ENCODE peak calls at places on chromosomes 11 and 22, in nine cellular contexts. N, O, M, U, S, A, Q, P and V are unnamed samples. For H3K9me2, the result is how much of the 10 kb centered on the place peaks cover.

GRCh38 chr11:1197886-1198765 is 24.7 kb upstream of the MUC5B start:
- DNase-seq in P (no peak), S (no peak), M (no peak), Q (no peak), U (no peak), A (no peak), O (peak), N (peak), V (no peak)

GRCh38 chr22:45972091-45972867 is 4.7 kb downstream of the WNT7B start:
- DNase-seq in S (no peak), Q (no peak), N (peak), A (no peak), U (no peak), M (no peak), P (peak), O (peak), V (no peak)

GRCh38 chr22:47616396-47617020 is 854.1 kb downstream of the TBC1D22A start:
- DNase-seq in O (no peak), P (no peak), N (no peak), U (no peak), A (no peak), M (no peak), Q (no peak), S (no peak), V (no peak)

GRCh38 chr11:1760351-1761109 is 3.2 kb downstream of the CTSD start:
- DNase-seq in Q (peak), A (no peak), N (no peak), U (no peak), P (peak), M (no peak), S (no peak), O (no peak), V (no peak)

GRCh38 chr11:37942081-37942480 is 1344.0 kb upstream of the RAG2 start:
- DNase-seq in O (no peak), U (no peak), A (no peak), N (no peak), Q (no peak), S (no peak), M (no peak), P (no peak), V (no peak)

GRCh38 chr11:8047382-8047781 is 33.6 kb upstream of the TUB start:
- DNase-seq in U (no peak), Q (no peak), O (no peak), M (no peak), P (no peak), S (no peak), N (no peak), A (no peak), V (no peak)

GRCh38 chr11:72969894-72970335 is 155.7 kb downstream of the ATG16L2 start:
- DNase-seq in U (no peak), Q (no peak), A (no peak), P (peak), O (no peak), S (no peak), N (no peak), M (peak), V (no peak)

GRCh38 chr11:353315-353857 is 15.9 kb upstream of the B4GALNT4 start:
- DNase-seq in U (no peak), Q (no peak), M (no peak), N (peak), P (peak), S (no peak), A (no peak), O (no peak), V (peak)

GRCh38 chr11:118988280-118988679 is 9.7 kb upstream of the CENATAC start:
- DNase-seq in O (no peak), U (no peak), Q (peak), S (no peak), P (no peak), A (no peak), N (no peak), M (no peak), V (no peak)

GRCh38 chr11:74615311-74615710 is 22.9 kb downstream of the POLD3 start:
- DNase-seq in Q (no peak), P (no peak), A (no peak), N (no peak), O (no peak), M (no peak), U (no peak), S (no peak), V (no peak)
- H3K9me2 ChIP-seq in Q (under half), P (under half), A (under half), N (under half), O (under half), M (under half), U (under half), S (under half), V (under half)

GRCh38 chr11:12675951-12676711 is 1.9 kb downstream of the TEAD1 start:
- DNase-seq in U (no peak), M (peak), N (no peak), O (peak), A (peak), Q (no peak), S (no peak), P (peak), V (peak)

GRCh38 chr11:12673924-12674570 is at the start of gene TEAD1:
- DNase-seq in A (peak), O (peak), N (peak), Q (peak), P (peak), S (peak), M (peak), U (no peak), V (peak)

GRCh38 chr11:12674571-12674935 is 332 bp downstream of the TEAD1 start:
- DNase-seq in A (peak), S (no peak), U (no peak), Q (no peak), P (peak), M (peak), O (peak), N (peak), V (no peak)

GRCh38 chr11:12673601-12673923 is 659 bp upstream of the TEAD1 start:
- DNase-seq in M (peak), N (no peak), O (no peak), U (no peak), Q (no peak), S (no peak), A (no peak), P (no peak), V (no peak)

DNA sequence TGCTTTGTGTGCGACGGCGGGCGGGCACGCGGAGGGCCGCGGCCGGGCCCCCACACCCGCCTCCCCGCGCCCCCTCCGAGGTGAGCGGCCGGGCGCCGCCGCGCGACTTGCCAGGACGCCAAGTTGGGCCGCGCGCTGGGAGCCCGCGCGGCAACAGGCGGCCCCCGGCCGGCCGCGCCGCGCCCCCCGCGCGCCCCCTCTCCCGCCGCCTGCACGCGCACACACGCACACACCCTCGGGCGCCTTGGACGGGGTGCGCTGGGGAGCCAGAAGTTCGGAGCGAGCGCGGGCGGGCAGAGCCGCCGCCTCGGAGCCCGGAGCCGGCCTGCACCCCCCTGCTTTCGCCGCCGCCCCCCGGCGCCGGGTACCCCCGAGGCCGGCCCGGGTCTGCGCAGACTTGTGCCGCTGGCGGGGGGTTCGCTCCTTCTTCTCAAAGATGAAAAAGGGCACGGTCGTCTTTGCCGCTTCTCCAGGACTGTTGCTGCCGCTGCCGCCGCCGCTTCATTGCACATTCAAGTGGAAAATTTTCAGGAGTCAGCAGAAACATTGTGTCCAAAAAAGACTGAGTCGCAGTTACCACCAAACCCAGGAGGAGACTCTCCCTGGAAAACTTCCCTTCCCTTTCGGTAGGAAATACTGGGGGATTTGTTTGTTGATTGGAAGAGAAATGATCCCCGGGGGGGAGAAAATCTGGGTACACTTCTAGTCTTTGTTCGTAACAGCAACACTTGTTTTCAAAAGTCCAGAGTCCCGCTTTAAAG is 895 bp downstream of the TEAD1 start:
- DNase-seq in P (peak), M (peak), O (peak), N (peak), S (no peak), A (peak), Q (no peak), U (no peak), V (peak)
- H2AFZ ChIP-seq in P (peak), M (peak), O (no peak), N (no peak), S (no peak), A (no peak), Q (no peak), U (no peak), V (peak)

GRCh38 chr11:62026739-62027138 is 59.3 kb upstream of the FTH1 start:
- DNase-seq in O (no peak), S (no peak), A (no peak), U (no peak), Q (no peak), N (no peak), P (no peak), M (no peak), V (no peak)
- H3K27ac ChIP-seq in O (no peak), S (no peak), A (no peak), U (no peak), Q (peak), N (no peak), P (no peak), M (no peak), V (no peak)

DNA sequence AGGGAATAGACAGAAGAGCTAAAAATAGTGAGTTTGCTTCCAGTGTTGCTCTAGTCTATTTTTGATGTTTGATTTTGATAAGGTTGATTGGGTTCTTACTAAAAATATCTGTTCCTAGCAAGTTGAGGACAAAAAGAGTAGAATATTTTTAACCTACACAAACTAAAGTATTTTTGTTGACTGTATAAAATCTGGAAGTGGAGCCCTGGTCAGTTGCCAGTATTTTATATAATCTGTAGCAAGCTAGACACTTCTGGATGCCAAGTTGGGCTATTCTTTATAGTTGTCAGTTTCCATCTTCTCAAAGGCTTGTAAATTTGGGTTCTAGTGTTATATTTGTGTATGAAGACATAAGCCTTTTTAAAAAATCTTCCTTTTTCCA is 56.6 kb downstream of the HSD17B12 start:
- DNase-seq in N (no peak), U (no peak), M (no peak), Q (no peak), A (no peak), O (no peak), P (peak), S (no peak), V (no peak)
- H3K9me2 ChIP-seq in N (under half), U (under half), M (under half), Q (under half), A (under half), O (under half), P (under half), S (under half), V (under half)

GRCh38 chr11:93122535-93122934 is 75.3 kb downstream of the SLC36A4 start:
- DNase-seq in N (no peak), S (no peak), P (no peak), A (no peak), O (no peak), M (no peak), Q (no peak), U (no peak), V (no peak)

GRCh38 chr11:93123351-93123898 is 74.4 kb downstream of the SLC36A4 start:
- DNase-seq in M (no peak), S (no peak), O (no peak), Q (no peak), N (no peak), A (no peak), U (no peak), P (peak), V (peak)

GRCh38 chr11:93116641-93117577 is 80.9 kb downstream of the SLC36A4 start:
- DNase-seq in O (no peak), A (no peak), U (no peak), P (no peak), N (peak), M (no peak), Q (no peak), S (no peak), V (peak)

GRCh38 chr11:93113824-93114223 is 84.0 kb downstream of the SLC36A4 start:
- DNase-seq in U (no peak), Q (no peak), M (no peak), P (no peak), N (peak), S (no peak), O (no peak), A (no peak), V (no peak)

GRCh38 chr11:93117578-93117964 is 80.2 kb downstream of the SLC36A4 start:
- DNase-seq in N (peak), A (no peak), S (no peak), U (no peak), M (no peak), P (no peak), Q (no peak), O (no peak), V (no peak)
- H2AFZ ChIP-seq in N (peak), A (no peak), S (no peak), U (no peak), M (no peak), P (no peak), Q (no peak), O (no peak), V (peak)

DNA sequence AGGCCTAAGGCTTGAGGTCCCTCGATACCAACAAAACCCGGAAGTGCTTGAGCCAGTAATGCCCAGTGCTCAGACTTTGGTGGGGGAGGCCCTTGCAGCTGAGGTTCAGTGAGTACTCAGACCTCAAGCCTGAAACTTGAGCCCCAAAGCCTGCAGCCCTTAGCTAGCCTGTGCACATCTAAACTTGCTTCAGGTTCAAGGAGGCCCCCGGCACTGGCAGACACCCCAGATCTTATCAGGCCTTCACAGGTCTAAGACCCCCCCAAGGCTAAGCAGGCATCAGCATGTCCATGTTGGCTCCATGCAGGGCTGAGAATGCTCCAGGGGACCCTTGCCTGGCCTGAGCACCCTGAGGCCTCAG is 993 bp upstream of the CASTOR1 start:
- DNase-seq in S (no peak), Q (peak), U (peak), A (peak), O (no peak), N (no peak), M (no peak), P (peak), V (no peak)
- H3K27ac ChIP-seq in S (peak), Q (peak), U (peak), A (peak), O (peak), N (no peak), M (peak), P (peak), V (peak)

GRCh38 chr11:133785795-133786194 is 59.5 kb downstream of the SPATA19 start:
- DNase-seq in O (peak), M (no peak), U (no peak), P (no peak), Q (no peak), A (no peak), N (no peak), S (no peak), V (no peak)
- H3K9me2 ChIP-seq in O (under half), M (under half), U (under half), P (under half), Q (under half), A (under half), N (under half), S (under half), V (under half)

DNA sequence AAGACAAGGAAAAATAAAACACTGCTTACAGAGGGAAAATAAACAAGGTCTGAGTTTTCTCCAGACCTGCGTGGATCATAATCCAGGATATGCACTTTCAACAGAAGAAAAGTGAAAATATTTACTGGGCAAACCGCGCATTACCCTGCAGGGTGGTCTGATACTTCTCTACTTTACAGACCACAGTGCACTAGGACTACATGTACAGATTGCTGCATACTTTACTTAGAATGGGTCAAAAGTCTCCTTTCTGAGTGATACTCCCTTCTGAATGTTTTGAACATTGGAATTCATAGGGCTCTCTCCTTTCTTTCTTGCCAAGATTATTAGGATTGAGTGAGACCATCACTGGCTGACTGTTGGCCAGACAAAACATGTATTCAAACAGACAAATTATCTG is 6.7 kb upstream of the FIBIN start:
- DNase-seq in Q (no peak), N (no peak), P (no peak), M (no peak), S (no peak), U (no peak), A (no peak), O (no peak), V (no peak)
- H2AFZ ChIP-seq in Q (no peak), N (no peak), P (no peak), M (no peak), S (no peak), U (no peak), A (no peak), O (peak), V (no peak)